ENCODE peak calls at places on chromosomes 3 and 15, in eight cellular contexts. I is neural progenitor cell, M is astrocyte of the cerebellum, R is lung, P is adrenal gland, A is cardiac fibroblast, X is sigmoid colon, T is cardiac muscle cell. F is an unnamed sample.

GRCh38 chr15:57427367-57427821 is 51.1 kb downstream of the CGNL1 start:
- DNase-seq in I (peak), M (no peak), R (no peak), P (peak), A (peak), X (no peak), T (peak), F (peak)

GRCh38 chr3:52896613-52897012 is 735 bp downstream of the STIMATE start:
- DNase-seq in I (peak), M (no peak), R (peak), P (no peak), A (no peak), X (no peak), T (peak), F (no peak)

GRCh38 chr3:87801409-87801808 is 257.4 kb downstream of the CGGBP1 start:
- DNase-seq in I (peak), M (no peak), R (no peak), P (no peak), A (no peak), X (no peak), T (no peak), F (no peak)

GRCh38 chr3:26293351-26293750 is 329.2 kb upstream of the LRRC3B start:
- DNase-seq in I (no peak), M (no peak), R (no peak), P (no peak), A (no peak), X (no peak), T (no peak), F (no peak)

GRCh38 chr15:39777497-39777896 is 5.1 kb downstream of the FSIP1 start:
- DNase-seq in I (no peak), M (no peak), R (no peak), P (no peak), A (no peak), X (no peak), T (no peak), F (no peak)

GRCh38 chr3:117681619-117682018 is 972.0 kb downstream of the TUSC7 start:
- DNase-seq in I (no peak), M (peak), R (no peak), P (no peak), A (peak), X (no peak), T (no peak), F (peak)

GRCh38 chr3:155032918-155033317 is 47.2 kb upstream of the MME start:
- DNase-seq in I (no peak), M (peak), R (no peak), P (no peak), A (peak), X (no peak), T (peak), F (peak)

GRCh38 chr15:50224606-50225005 is 40.9 kb downstream of the HDC start:
- DNase-seq in I (no peak), M (peak), R (no peak), P (no peak), A (peak), X (no peak), T (no peak), F (peak)

GRCh38 chr3:189270248-189270832 is 98.6 kb downstream of the TPRG1 start:
- DNase-seq in I (peak), M (peak), R (peak), P (peak), A (peak), X (no peak), T (peak), F (peak)

GRCh38 chr15:62887113-62887570 is 155.4 kb upstream of the TPM1 start:
- DNase-seq in I (no peak), M (peak), R (no peak), P (no peak), A (no peak), X (no peak), T (no peak), F (peak)

GRCh38 chr3:197356275-197356674 is 57.9 kb upstream of the DLG1 start:
- DNase-seq in I (no peak), M (no peak), R (peak), P (no peak), A (no peak), X (no peak), T (no peak), F (no peak)

GRCh38 chr3:133935843-133936825 is 40.5 kb upstream of the RAB6B start:
- DNase-seq in I (no peak), M (no peak), R (no peak), P (peak), A (no peak), X (peak), T (no peak), F (no peak)

GRCh38 chr3:42822828-42823227 is 13.6 kb downstream of the ACKR2 start:
- DNase-seq in I (no peak), M (no peak), R (no peak), P (no peak), A (no peak), X (no peak), T (no peak), F (no peak)

GRCh38 chr15:52191207-52191606 is at the start of gene GNB5:
- DNase-seq in I (peak), M (no peak), R (no peak), P (no peak), A (no peak), X (no peak), T (peak), F (no peak)

GRCh38 chr3:121111914-121112612 is 204.1 kb downstream of the STXBP5L start:
- DNase-seq in I (peak), M (no peak), R (no peak), P (no peak), A (no peak), X (no peak), T (no peak), F (no peak)

GRCh38 chr3:127929818-127930217 is 14.8 kb downstream of the KBTBD12 start:
- DNase-seq in I (no peak), M (no peak), R (no peak), P (no peak), A (no peak), X (no peak), T (no peak), F (no peak)

GRCh38 chr3:154018100-154018696 is 103.0 kb upstream of the ARHGEF26 start:
- DNase-seq in I (peak), M (no peak), R (no peak), P (no peak), A (peak), X (no peak), T (peak), F (peak)

GRCh38 chr3:128504957-128505730 is 12.1 kb upstream of the GATA2 start:
- DNase-seq in I (no peak), M (no peak), R (no peak), P (no peak), A (no peak), X (peak), T (no peak), F (no peak)

GRCh38 chr15:63135804-63136203 is 14.1 kb downstream of the LACTB start:
- DNase-seq in I (no peak), M (peak), R (no peak), P (peak), A (peak), X (no peak), T (no peak), F (peak)

GRCh38 chr3:191882289-191882688 is 421.3 kb downstream of the PYDC2 start:
- DNase-seq in I (no peak), M (no peak), R (no peak), P (no peak), A (peak), X (no peak), T (peak), F (peak)

GRCh38 chr3:63387568-63387967 is 109.5 kb downstream of the SYNPR start:
- DNase-seq in I (no peak), M (no peak), R (no peak), P (no peak), A (no peak), X (no peak), T (peak), F (peak)

DNA sequence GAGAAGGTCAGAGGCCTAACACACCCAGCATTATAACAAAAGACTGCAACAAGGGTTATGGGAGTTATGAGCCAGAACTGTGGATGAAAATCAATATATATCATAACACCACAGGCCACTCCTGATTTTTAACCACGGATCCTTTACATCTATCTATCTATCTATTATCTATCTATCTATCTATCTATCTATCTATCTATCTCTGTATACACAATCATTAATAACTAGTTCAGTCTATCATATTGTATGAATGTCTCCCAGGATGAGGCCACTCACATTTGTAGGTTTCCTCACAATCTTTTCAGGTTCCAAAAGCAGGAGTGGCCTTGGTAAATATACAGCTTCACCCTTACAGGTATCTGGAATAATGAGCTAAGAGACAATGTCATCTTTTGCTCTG is 94.2 kb downstream of the PDCD6IP start:
- DNase-seq in I (no peak), M (no peak), R (no peak), P (no peak), A (no peak), X (no peak), T (no peak), F (no peak)
- H3K4me3 ChIP-seq in I (no peak), M (no peak), R (no peak), P (no peak), A (no peak), X (no peak), T (no peak), F (no peak)

GRCh38 chr3:73049319-73049718 is 12.1 kb upstream of the EBLN2 start:
- DNase-seq in I (no peak), M (no peak), R (no peak), P (no peak), A (no peak), X (no peak), T (no peak), F (no peak)
- TF ChIP-seq CTCF in I (no peak), M (no peak), R (no peak), P (no peak), A (no peak), X (no peak), T (no peak), F (no peak)

GRCh38 chr3:172138792-172139507 is 99.6 kb downstream of the FNDC3B start:
- DNase-seq in I (no peak), M (no peak), R (peak), P (peak), A (peak), X (peak), T (peak), F (no peak)
- H3K4me3 ChIP-seq in I (no peak), M (no peak), R (no peak), P (no peak), A (no peak), X (no peak), T (no peak), F (no peak)

DNA sequence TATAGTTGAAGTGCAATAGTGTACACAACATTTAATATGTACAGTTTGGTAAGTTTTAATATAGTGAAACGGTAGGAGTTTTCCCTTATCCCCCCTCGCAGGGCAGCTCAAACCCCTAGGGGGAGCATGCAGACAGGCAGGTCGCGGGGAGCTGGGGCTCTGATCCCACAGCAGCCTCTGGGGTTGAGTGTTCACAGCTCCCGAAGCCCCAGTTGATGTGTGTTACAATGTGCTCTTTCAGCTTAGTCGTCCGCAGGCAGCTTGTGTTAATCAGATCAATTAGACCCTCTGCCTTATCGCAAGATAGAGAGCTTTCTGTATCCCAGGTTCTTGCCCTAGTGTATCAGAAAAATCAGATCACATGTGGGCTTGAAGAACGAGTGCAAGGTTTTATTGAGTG is 143.1 kb upstream of the CHRNA7 start:
- DNase-seq in I (peak), M (no peak), R (no peak), P (no peak), A (no peak), X (no peak), T (peak), F (no peak)
- TF ChIP-seq CTCF in I (peak), M (peak), R (no peak), P (no peak), A (no peak), X (no peak), T (no peak), F (no peak)

GRCh38 chr3:37753428-37753827 is 108.3 kb upstream of the CTDSPL start:
- DNase-seq in I (no peak), M (no peak), R (no peak), P (no peak), A (no peak), X (no peak), T (no peak), F (no peak)

GRCh38 chr3:37751016-37751415 is 110.7 kb upstream of the CTDSPL start:
- DNase-seq in I (no peak), M (no peak), R (no peak), P (no peak), A (no peak), X (no peak), T (no peak), F (no peak)

GRCh38 chr3:37751537-37751936 is 110.1 kb upstream of the CTDSPL start:
- DNase-seq in I (no peak), M (no peak), R (no peak), P (no peak), A (no peak), X (no peak), T (no peak), F (no peak)

GRCh38 chr3:37751967-37752660 is 109.6 kb upstream of the CTDSPL start:
- DNase-seq in I (no peak), M (no peak), R (no peak), P (no peak), A (no peak), X (no peak), T (no peak), F (no peak)

DNA sequence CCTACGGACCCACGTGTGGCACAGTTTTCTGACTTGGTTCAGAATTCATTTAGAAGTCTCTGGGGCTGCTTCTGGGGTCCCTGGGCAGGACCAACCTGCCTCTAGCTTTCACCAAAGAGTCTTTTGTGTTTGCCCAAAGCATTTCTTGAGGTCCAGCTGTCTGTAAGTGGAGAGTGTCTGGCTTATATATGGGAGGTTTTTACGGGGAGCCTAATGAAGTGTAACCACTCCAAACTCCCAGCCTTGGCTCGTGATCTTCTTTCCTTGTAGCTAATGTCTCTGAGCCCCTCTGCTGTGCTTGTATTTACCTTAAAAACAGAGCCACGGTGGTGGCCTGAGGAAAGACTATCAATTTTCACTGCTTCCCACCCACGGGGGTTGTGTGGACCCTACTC is 109.0 kb upstream of the CTDSPL start:
- DNase-seq in I (no peak), M (no peak), R (no peak), P (no peak), A (no peak), X (no peak), T (no peak), F (no peak)
- H3K4me3 ChIP-seq in I (no peak), M (no peak), R (no peak), P (no peak), A (no peak), X (no peak), T (no peak), F (no peak)

GRCh38 chr3:13879946-13880810 is at the start of gene WNT7A:
- DNase-seq in I (peak), M (no peak), R (no peak), P (no peak), A (no peak), X (peak), T (peak), F (no peak)
- TF ChIP-seq CTCF in I (peak), M (peak), R (no peak), P (peak), A (no peak), X (no peak), T (peak), F (peak)